ENCODE peak calls at places on chromosomes 11 and 22, in five cellular contexts. J is foreskin fibroblast, K is tibial nerve, E is mucosa of descending colon, R is HCT116. T is an unnamed sample.

GRCh38 chr11:17463795-17464194 is 12.8 kb downstream of the ABCC8 start:
- DNase-seq in E (no peak), K (no peak), R (no peak), J (peak; percentile 24), T (no peak)

GRCh38 chr11:119897046-119897440 is 168.0 kb upstream of the NECTIN1 start:
- DNase-seq in K (no peak), J (no peak), R (no peak), E (no peak), T (no peak)

GRCh38 chr11:120883404-120884135 is 140.3 kb upstream of the TBCEL start:
- DNase-seq in R (no peak), K (peak; percentile 30), J (peak; percentile 59), E (no peak), T (no peak)

GRCh38 chr11:112968988-112969714 is 7.9 kb downstream of the NCAM1 start:
- DNase-seq in J (peak; percentile 4), R (no peak), K (no peak), E (no peak), T (no peak)

GRCh38 chr11:42315267-42315666 is 855.8 kb upstream of the LRRC4C start:
- DNase-seq in E (no peak), R (no peak), K (no peak), J (peak; percentile 14), T (no peak)

GRCh38 chr11:14499178-14499559 is 442 bp downstream of the COPB1 start:
- DNase-seq in K (no peak), R (no peak), E (peak; percentile 69), J (peak; percentile 31), T (no peak)

GRCh38 chr11:120706257-120706656 is 194.7 kb downstream of the GRIK4 start:
- DNase-seq in K (no peak), R (no peak), J (no peak), E (no peak), T (no peak)

GRCh38 chr11:12755510-12755909 is 81.3 kb downstream of the TEAD1 start:
- DNase-seq in K (no peak), J (peak; percentile 47), R (no peak), E (no peak), T (no peak)

GRCh38 chr11:107973641-107974040 is 35.1 kb upstream of the CUL5 start:
- DNase-seq in K (no peak), R (no peak), E (no peak), J (no peak), T (no peak)

GRCh38 chr22:24333301-24333700 is 62.7 kb downstream of the SPECC1L start:
- DNase-seq in K (no peak), J (peak; percentile 85), R (peak; percentile 33), E (no peak), T (no peak)

DNA sequence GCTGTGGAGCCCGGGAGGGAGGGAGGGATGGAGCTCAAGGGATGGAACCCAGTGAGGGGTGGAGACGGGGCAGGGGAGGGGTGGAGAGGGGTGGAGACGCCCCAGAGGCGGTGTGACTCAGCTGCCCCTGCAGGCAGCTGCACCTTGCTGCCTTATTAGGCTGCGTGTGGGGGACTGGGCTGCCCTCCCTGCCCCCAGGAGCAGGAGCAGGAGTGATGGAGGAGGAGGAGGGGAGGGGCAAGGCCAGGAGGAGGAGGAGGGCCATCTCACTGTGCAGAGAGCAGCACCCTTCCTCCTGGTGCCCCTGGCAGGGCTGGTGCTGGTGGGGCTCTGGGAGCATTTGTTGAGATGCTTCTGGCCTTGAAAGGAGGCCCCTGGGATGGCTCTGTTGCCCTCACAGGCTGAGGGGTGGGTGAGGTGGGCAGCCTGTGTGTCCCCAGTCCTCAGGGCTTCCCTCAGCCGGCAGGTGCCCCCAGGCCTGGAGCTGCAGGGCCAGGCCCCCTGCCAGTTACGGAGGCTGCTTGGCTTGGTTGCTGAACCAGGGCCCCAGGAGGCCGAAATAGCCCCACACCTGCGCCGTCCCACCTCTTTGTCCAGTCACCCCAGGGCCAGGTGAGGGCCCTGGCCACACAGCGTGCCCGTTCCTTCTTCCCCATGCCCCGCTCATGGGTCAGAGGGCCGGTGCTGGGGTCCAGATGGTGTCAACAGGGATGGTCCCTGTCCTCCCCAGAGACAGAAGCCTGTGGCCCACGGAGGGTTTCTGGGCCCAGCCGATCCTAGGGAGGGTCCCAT is 9.5 kb upstream of the TSSC4 start:
- DNase-seq in R (no peak), E (no peak), K (no peak), J (peak; percentile 89), T (no peak)
- TF ChIP-seq CTCF in R (no peak), E (no peak), K (no peak), J (no peak), T (no peak)

DNA sequence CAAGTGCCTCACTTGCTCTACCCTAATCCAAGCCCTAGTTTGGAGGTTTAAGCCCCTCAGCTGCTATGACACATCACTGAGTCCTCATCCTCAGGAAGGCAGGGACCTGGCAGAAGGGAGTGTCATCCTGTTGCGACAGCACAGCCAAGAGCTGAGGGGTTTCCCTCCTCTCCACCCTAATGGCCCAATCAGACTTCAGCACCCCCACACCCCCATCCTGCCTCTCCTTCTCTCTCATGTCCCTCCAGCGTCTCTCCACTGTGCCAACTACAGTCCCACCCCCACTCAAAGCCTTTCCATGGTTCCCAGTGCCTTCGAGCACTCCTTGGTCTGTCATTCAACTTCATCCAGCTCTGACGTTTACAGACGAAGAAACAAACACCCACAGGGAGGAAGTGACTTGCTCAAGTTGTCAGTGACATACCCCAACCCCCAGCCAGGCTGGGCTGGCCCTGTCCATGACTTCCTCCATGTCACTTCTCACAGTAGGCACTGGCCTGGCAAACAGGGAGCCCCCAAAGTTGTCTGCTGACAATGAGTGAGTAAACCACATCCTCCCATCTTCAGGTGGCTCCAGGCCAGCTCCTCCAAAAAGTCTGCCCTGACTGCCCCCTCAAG is 15.6 kb downstream of the ARAP1 start:
- DNase-seq in E (no peak), J (peak; percentile 86), R (peak; percentile 26), K (peak; percentile 52), T (no peak)
- H3K4me3 ChIP-seq in E (no peak overlapping the region), J (no peak overlapping the region), R (no peak overlapping the region), K (no peak overlapping the region), T (no peak overlapping the region)

GRCh38 chr22:30254307-30254706 is 7.7 kb upstream of the LIF start:
- DNase-seq in J (no peak), E (no peak), K (no peak), R (no peak), T (no peak)
- TF ChIP-seq CTCF in J (no peak), E (no peak), K (no peak), R (no peak), T (no peak)

GRCh38 chr11:74683279-74683871 is 47.9 kb downstream of the CHRDL2 start:
- DNase-seq in J (peak; percentile 54), K (no peak), E (peak; percentile 45), R (no peak), T (no peak)
- H3K4me3 ChIP-seq in J (peak overlapping the region; percentile 47), K (peak overlapping the region; percentile 41), E (no peak overlapping the region), R (no peak overlapping the region), T (no peak overlapping the region)